ENCODE peak calls at places on chromosomes 12 and 14, in four cellular contexts. One of them, this sample, is unnamed.

GRCh38 chr14:68961781-68962584 is 17.1 kb downstream of the ACTN1 start:
- DNase-seq in CD8-positive, alpha-beta memory T cell: no peak
- DNase-seq in body of pancreas: peak; percentile 74
- DNase-seq in adrenal gland: peak; percentile 75
- DNase-seq in this sample: peak; percentile 80

GRCh38 chr12:107242189-107242588 is 148.8 kb upstream of the CRY1 start:
- DNase-seq in CD8-positive, alpha-beta memory T cell: no peak
- DNase-seq in body of pancreas: no peak
- DNase-seq in adrenal gland: no peak
- DNase-seq in this sample: no peak

GRCh38 chr12:112906712-112907414 is at the start of gene OAS1:
- DNase-seq in CD8-positive, alpha-beta memory T cell: peak; percentile 26
- DNase-seq in body of pancreas: peak; percentile 24
- DNase-seq in adrenal gland: peak; percentile 47
- DNase-seq in this sample: peak; percentile 28

GRCh38 chr12:125211464-125211863 is 146.2 kb downstream of the AACS start:
- DNase-seq in CD8-positive, alpha-beta memory T cell: no peak
- DNase-seq in body of pancreas: no peak
- DNase-seq in adrenal gland: no peak
- DNase-seq in this sample: no peak

GRCh38 chr12:2691340-2692111 is 103.2 kb upstream of the FKBP4 start:
- DNase-seq in CD8-positive, alpha-beta memory T cell: peak; percentile 63
- DNase-seq in body of pancreas: no peak
- DNase-seq in adrenal gland: no peak
- DNase-seq in this sample: no peak

GRCh38 chr12:116719661-116720060 is 18.2 kb downstream of the SPRING1 start:
- DNase-seq in CD8-positive, alpha-beta memory T cell: no peak
- DNase-seq in body of pancreas: no peak
- DNase-seq in adrenal gland: peak; percentile 56
- DNase-seq in this sample: no peak

GRCh38 chr14:77189479-77189878 is 7.9 kb downstream of the TMEM63C start:
- DNase-seq in CD8-positive, alpha-beta memory T cell: no peak
- DNase-seq in body of pancreas: no peak
- DNase-seq in adrenal gland: no peak
- DNase-seq in this sample: no peak

GRCh38 chr12:55931780-55932545 is 1.0 kb downstream of the DGKA start:
- DNase-seq in CD8-positive, alpha-beta memory T cell: peak; percentile 17
- DNase-seq in body of pancreas: peak; percentile 62
- DNase-seq in adrenal gland: peak; percentile 57
- DNase-seq in this sample: peak; percentile 62

GRCh38 chr14:56844603-56845002 is 34.3 kb upstream of the OTX2 start:
- DNase-seq in CD8-positive, alpha-beta memory T cell: no peak
- DNase-seq in body of pancreas: no peak
- DNase-seq in adrenal gland: no peak
- DNase-seq in this sample: no peak

GRCh38 chr12:115572440-115572839 is 705.1 kb downstream of the MED13L start:
- DNase-seq in CD8-positive, alpha-beta memory T cell: no peak
- DNase-seq in body of pancreas: no peak
- DNase-seq in adrenal gland: no peak
- DNase-seq in this sample: no peak

GRCh38 chr14:73662439-73663056 is 17.8 kb downstream of the DNAL1 start:
- DNase-seq in CD8-positive, alpha-beta memory T cell: no peak
- DNase-seq in body of pancreas: peak; percentile 12
- DNase-seq in adrenal gland: peak; percentile 65
- DNase-seq in this sample: peak; percentile 26

GRCh38 chr12:7061138-7061537 is 620 bp downstream of the C1S start:
- DNase-seq in CD8-positive, alpha-beta memory T cell: no peak
- DNase-seq in body of pancreas: no peak
- DNase-seq in adrenal gland: no peak
- DNase-seq in this sample: peak; percentile 36

GRCh38 chr12:121590476-121591143 is 9.8 kb upstream of the KDM2B start:
- DNase-seq in CD8-positive, alpha-beta memory T cell: peak; percentile 84
- DNase-seq in body of pancreas: no peak
- DNase-seq in adrenal gland: peak; percentile 55
- DNase-seq in this sample: peak; percentile 30

GRCh38 chr14:93713726-93714405 is 74.4 kb downstream of the PRIMA1 start:
- DNase-seq in CD8-positive, alpha-beta memory T cell: no peak
- DNase-seq in body of pancreas: no peak
- DNase-seq in adrenal gland: no peak
- DNase-seq in this sample: no peak
- H3K27me3 ChIP-seq in CD8-positive, alpha-beta memory T cell: no peaks in the 10 kb centered on the region
- H3K27me3 ChIP-seq in body of pancreas: no peaks in the 10 kb centered on the region
- H3K27me3 ChIP-seq in adrenal gland: no peaks in the 10 kb centered on the region
- H3K27me3 ChIP-seq in this sample: no peaks in the 10 kb centered on the region

GRCh38 chr12:4947297-4947696 is 37.6 kb downstream of the KCNA1 start:
- DNase-seq in CD8-positive, alpha-beta memory T cell: no peak
- DNase-seq in body of pancreas: no peak
- DNase-seq in adrenal gland: no peak
- DNase-seq in this sample: no peak
- H3K27me3 ChIP-seq in CD8-positive, alpha-beta memory T cell: no peaks in the 10 kb centered on the region
- H3K27me3 ChIP-seq in body of pancreas: no peaks in the 10 kb centered on the region
- H3K27me3 ChIP-seq in adrenal gland: no peaks in the 10 kb centered on the region
- H3K27me3 ChIP-seq in this sample: no peaks in the 10 kb centered on the region

GRCh38 chr12:4979737-4980136 is 63.9 kb upstream of the KCNA5 start:
- DNase-seq in CD8-positive, alpha-beta memory T cell: no peak
- DNase-seq in body of pancreas: no peak
- DNase-seq in adrenal gland: no peak
- DNase-seq in this sample: no peak
- H3K27me3 ChIP-seq in CD8-positive, alpha-beta memory T cell: no peaks in the 10 kb centered on the region
- H3K27me3 ChIP-seq in body of pancreas: no peaks in the 10 kb centered on the region
- H3K27me3 ChIP-seq in adrenal gland: no peaks in the 10 kb centered on the region
- H3K27me3 ChIP-seq in this sample: no peaks in the 10 kb centered on the region

GRCh38 chr12:13981296-13981962 is at the start of gene GRIN2B:
- DNase-seq in CD8-positive, alpha-beta memory T cell: no peak
- DNase-seq in body of pancreas: no peak
- DNase-seq in adrenal gland: no peak
- DNase-seq in this sample: no peak

GRCh38 chr12:13986031-13986430 is 4.6 kb upstream of the GRIN2B start:
- DNase-seq in CD8-positive, alpha-beta memory T cell: no peak
- DNase-seq in body of pancreas: no peak
- DNase-seq in adrenal gland: no peak
- DNase-seq in this sample: no peak

GRCh38 chr12:13980548-13981295 is 680 bp downstream of the GRIN2B start:
- DNase-seq in CD8-positive, alpha-beta memory T cell: no peak
- DNase-seq in body of pancreas: no peak
- DNase-seq in adrenal gland: no peak
- DNase-seq in this sample: no peak

GRCh38 chr12:13976880-13977279 is 4.5 kb downstream of the GRIN2B start:
- DNase-seq in CD8-positive, alpha-beta memory T cell: no peak
- DNase-seq in body of pancreas: no peak
- DNase-seq in adrenal gland: no peak
- DNase-seq in this sample: no peak

GRCh38 chr12:13982010-13982409 is 608 bp upstream of the GRIN2B start:
- DNase-seq in CD8-positive, alpha-beta memory T cell: no peak
- DNase-seq in body of pancreas: no peak
- DNase-seq in adrenal gland: no peak
- DNase-seq in this sample: no peak
- H3K27me3 ChIP-seq in CD8-positive, alpha-beta memory T cell: no peaks in the 10 kb centered on the region
- H3K27me3 ChIP-seq in body of pancreas: no peaks in the 10 kb centered on the region
- H3K27me3 ChIP-seq in adrenal gland: peaks cover 46% of the 10 kb centered on the region
- H3K27me3 ChIP-seq in this sample: peaks cover 40% of the 10 kb centered on the region

GRCh38 chr12:367972-368371 is 21.1 kb downstream of the KDM5A start:
- DNase-seq in CD8-positive, alpha-beta memory T cell: no peak
- DNase-seq in body of pancreas: no peak
- DNase-seq in adrenal gland: no peak
- DNase-seq in this sample: no peak

DNA sequence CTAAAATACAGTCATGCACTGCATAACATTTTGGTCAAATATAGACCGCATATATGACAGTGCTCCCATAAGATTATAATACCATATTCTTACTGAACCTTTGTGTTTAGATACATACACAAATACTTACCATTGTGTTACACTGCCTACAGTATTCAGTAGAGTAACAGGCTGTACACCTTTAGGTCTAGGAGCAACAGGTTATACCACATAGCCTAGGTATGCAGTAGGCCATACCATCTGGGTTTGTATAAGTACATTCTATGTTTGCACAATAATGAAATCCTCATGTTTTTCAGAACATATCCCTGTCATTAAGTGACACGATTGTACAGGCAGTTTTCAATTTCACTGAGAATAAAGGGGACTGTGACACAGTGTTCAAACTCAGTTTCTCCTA is 22.3 kb downstream of the KDM5A start:
- DNase-seq in CD8-positive, alpha-beta memory T cell: no peak
- DNase-seq in body of pancreas: no peak
- DNase-seq in adrenal gland: no peak
- DNase-seq in this sample: no peak
- H3K27me3 ChIP-seq in CD8-positive, alpha-beta memory T cell: no peaks in the 10 kb centered on the region
- H3K27me3 ChIP-seq in body of pancreas: no peaks in the 10 kb centered on the region
- H3K27me3 ChIP-seq in adrenal gland: no peaks in the 10 kb centered on the region
- H3K27me3 ChIP-seq in this sample: no peaks in the 10 kb centered on the region